ENCODE peak calls at places on chromosomes 2 and 18, in four cellular contexts. V is NCI-H524; O is activated CD4-positive, CD25-positive, alpha-beta regulatory T cell treated with anti-CD3 and anti-CD28 coated beads, Interleukin-2, amount 50 U/mL, for 72 hours; T is astrocyte of the spinal cord. R is an unnamed sample.

GRCh38 chr2:219001577-219002394 is 8.6 kb upstream of the CRYBA2 start:
- DNase-seq in T (no peak), V (peak; percentile 89), O (no peak), R (peak; percentile 99)

GRCh38 chr2:21231985-21232384 is 108.2 kb downstream of the TDRD15 start:
- DNase-seq in O (no peak), V (no peak), T (no peak), R (no peak)

GRCh38 chr2:208103616-208104015 is 20.7 kb downstream of the CRYGD start:
- DNase-seq in O (no peak), T (no peak), V (no peak), R (no peak)

GRCh38 chr18:36331541-36331971 is 34.0 kb downstream of the FHOD3 start:
- DNase-seq in O (no peak), V (no peak), T (no peak), R (peak; percentile 40)

GRCh38 chr2:62158444-62159121 is 37.3 kb upstream of the B3GNT2 start:
- DNase-seq in O (no peak), T (no peak), V (no peak), R (no peak)

GRCh38 chr2:105929506-105929905 is 184.8 kb downstream of the NCK2 start:
- DNase-seq in T (no peak), O (no peak), V (no peak), R (no peak)

GRCh38 chr2:240467149-240467642 is 31.7 kb downstream of the GPC1 start:
- DNase-seq in O (no peak), V (no peak), T (no peak), R (no peak)

GRCh38 chr2:236876642-236877041 is 209.0 kb upstream of the COPS8 start:
- DNase-seq in T (no peak), V (no peak), O (no peak), R (peak; percentile 90)

GRCh38 chr2:135685361-135685760 is 56.3 kb upstream of the UBXN4 start:
- DNase-seq in V (no peak), T (peak; percentile 24), O (no peak), R (no peak)

GRCh38 chr18:26791676-26792075 is 73.8 kb downstream of the AQP4 start:
- DNase-seq in O (no peak), V (no peak), T (peak; percentile 7), R (peak; percentile 48)

GRCh38 chr2:230924470-230925341 is at the start of gene GPR55:
- DNase-seq in T (no peak), V (no peak), O (peak; percentile 70), R (peak; percentile 54)

GRCh38 chr2:206368484-206368883 is 74.8 kb upstream of the ADAM23 start:
- DNase-seq in T (no peak), O (no peak), V (no peak), R (no peak)

GRCh38 chr2:113278812-113279139 is at the start of gene PAX8:
- DNase-seq in O (no peak), V (no peak), T (no peak), R (no peak)

GRCh38 chr2:42787788-42788477 is 4.5 kb downstream of the HAAO start:
- DNase-seq in V (no peak), T (no peak), O (no peak), R (no peak)

GRCh38 chr2:59383473-59383872 is 1142.3 kb upstream of the FANCL start:
- DNase-seq in V (no peak), O (no peak), T (no peak), R (peak; percentile 67)

GRCh38 chr18:21769206-21769605 is 28.6 kb downstream of the MIB1 start:
- DNase-seq in T (peak; percentile 5), O (no peak), V (no peak), R (no peak)

GRCh38 chr2:190340369-190340768 is 3.0 kb upstream of the INPP1 start:
- DNase-seq in O (no peak), T (no peak), V (no peak), R (peak; percentile 50)

GRCh38 chr2:102975996-102976636 is 214.3 kb downstream of the TMEM182 start:
- DNase-seq in T (peak; percentile 20), O (no peak), V (peak; percentile 50), R (peak; percentile 79)

GRCh38 chr2:190342601-190343000 is 788 bp upstream of the INPP1 start:
- DNase-seq in O (no peak), T (peak; percentile 16), V (no peak), R (peak; percentile 23)

GRCh38 chr2:105518897-105519296 is 120.0 kb upstream of the FHL2 start:
- DNase-seq in V (no peak), T (no peak), O (no peak), R (peak; percentile 48)

GRCh38 chr2:224453892-224454291 is 52.0 kb upstream of the FAM124B start:
- DNase-seq in T (no peak), O (no peak), V (no peak), R (no peak)

GRCh38 chr2:885230-886071 is 65.2 kb upstream of the SNTG2 start:
- DNase-seq in O (no peak), V (no peak), T (no peak), R (no peak)